ENCODE peak calls at places on chromosomes 1 and 21, in seven cellular contexts. I, W, O, M, V, C and T are unnamed samples.

GRCh38 chr1:65948609-65949229 is 156.0 kb downstream of the PDE4B start:
- DNase-seq in O (peak; percentile 6), W (peak; percentile 63), I (no peak), M (peak; percentile 66), C (no peak), V (no peak), T (no peak)

GRCh38 chr1:200925821-200926220 is 31.1 kb downstream of the INAVA start:
- DNase-seq in O (no peak), V (no peak), W (peak; percentile 54), I (no peak), C (no peak), M (peak; percentile 8), T (no peak)

GRCh38 chr1:214377886-214378285 is 96.9 kb downstream of the SMYD2 start:
- DNase-seq in M (peak; percentile 93), C (no peak), W (peak; percentile 88), V (no peak), O (no peak), I (no peak), T (no peak)

GRCh38 chr1:19169642-19170041 is 40.4 kb downstream of the UBR4 start:
- DNase-seq in W (peak; percentile 24), I (no peak), C (no peak), V (no peak), O (no peak), M (peak; percentile 29), T (no peak)

GRCh38 chr1:118983558-118984021 is 4.6 kb downstream of the TBX15 start:
- DNase-seq in W (no peak), V (no peak), O (peak; percentile 12), I (peak; percentile 83), C (no peak), M (peak; percentile 43), T (no peak)

GRCh38 chr21:31254131-31254530 is 89.9 kb downstream of the TIAM1 start:
- DNase-seq in M (no peak), C (no peak), W (no peak), I (no peak), V (no peak), O (no peak), T (no peak)

GRCh38 chr1:191804311-191804710 is 354.0 kb upstream of the RGS18 start:
- DNase-seq in O (no peak), C (no peak), V (no peak), M (no peak), I (no peak), W (no peak), T (no peak)

GRCh38 chr1:95034506-95034905 is 38.2 kb downstream of the ALG14 start:
- DNase-seq in W (peak; percentile 41), I (no peak), V (no peak), O (no peak), C (no peak), M (no peak), T (no peak)

GRCh38 chr21:36999131-36999898 is 7.2 kb upstream of the RIPPLY3 start:
- DNase-seq in W (no peak), V (no peak), O (no peak), M (no peak), C (no peak), I (no peak), T (no peak)

GRCh38 chr21:36709868-36710728 is 11.2 kb downstream of the SIM2 start:
- DNase-seq in I (peak; percentile 54), O (no peak), M (no peak), C (no peak), V (no peak), W (no peak), T (no peak)

GRCh38 chr1:42746436-42747105 is 6.5 kb upstream of the CLDN19 start:
- DNase-seq in I (no peak), W (no peak), C (no peak), V (no peak), M (no peak), O (no peak), T (peak; percentile 51)